ENCODE peak calls at places on chromosome 4, in four cellular contexts. A, X, Y and D are unnamed samples.

GRCh38 chr4:3204021-3204431 is 44.9 kb upstream of the MSANTD1 start:
- DNase-seq in A (no peak), Y (peak; percentile 49), X (no peak), D (no peak)

GRCh38 chr4:84708406-84709135 is 125.6 kb downstream of the CDS1 start:
- DNase-seq in A (no peak), Y (no peak), X (no peak), D (no peak)

GRCh38 chr4:26074672-26075071 is 160.7 kb downstream of the SMIM20 start:
- DNase-seq in A (no peak), X (no peak), Y (no peak), D (peak; percentile 66)

GRCh38 chr4:6235012-6235411 is 34.6 kb upstream of the WFS1 start:
- DNase-seq in A (no peak), X (no peak), Y (no peak), D (no peak)

GRCh38 chr4:125070869-125071268 is 243.9 kb upstream of the FAT4 start:
- DNase-seq in Y (no peak), X (no peak), A (no peak), D (no peak)

GRCh38 chr4:3201718-3202702 is 46.9 kb upstream of the MSANTD1 start:
- DNase-seq in Y (peak; percentile 68), X (no peak), A (no peak), D (no peak)

GRCh38 chr4:109739547-109739946 is 9.7 kb upstream of the PLA2G12A start:
- DNase-seq in X (no peak), Y (no peak), A (no peak), D (no peak)

GRCh38 chr4:48653217-48654014 is 126.7 kb downstream of the FRYL start:
- DNase-seq in Y (peak; percentile 84), X (no peak), A (no peak), D (no peak)

GRCh38 chr4:7337196-7338058 is 97.3 kb downstream of the PSAPL1 start:
- DNase-seq in A (no peak), X (no peak), Y (no peak), D (no peak)

GRCh38 chr4:182978152-182978827 is 61.1 kb upstream of the DCTD start:
- DNase-seq in A (no peak), Y (peak; percentile 83), X (no peak), D (no peak)

GRCh38 chr4:186148335-186148975 is 42.9 kb upstream of the CYP4V2 start:
- DNase-seq in Y (no peak), X (no peak), A (no peak), D (no peak)

GRCh38 chr4:2962099-2962455 is 1.1 kb downstream of the NOP14 start:
- DNase-seq in X (no peak), A (no peak), Y (no peak), D (no peak)

GRCh38 chr4:144754562-144755410 is 108.8 kb downstream of the HHIP start:
- DNase-seq in X (no peak), A (no peak), Y (peak; percentile 89), D (no peak)

GRCh38 chr4:124167602-124168001 is 544.9 kb downstream of the ANKRD50 start:
- DNase-seq in X (no peak), Y (peak; percentile 38), A (no peak), D (no peak)

GRCh38 chr4:98603683-98604573 is 54.5 kb downstream of the TSPAN5 start:
- DNase-seq in X (no peak), A (no peak), Y (peak; percentile 92), D (no peak)

GRCh38 chr4:83771113-83771705 is 235.3 kb downstream of the GPAT3 start:
- DNase-seq in Y (peak; percentile 15), A (peak; percentile 54), X (no peak), D (no peak)

GRCh38 chr4:168662297-168662985 is 165.6 kb downstream of the PALLD start:
- DNase-seq in Y (no peak), X (no peak), A (no peak), D (no peak)

GRCh38 chr4:884259-884658 is 47.9 kb downstream of the GAK start:
- DNase-seq in A (no peak), X (no peak), Y (no peak), D (no peak)

DNA sequence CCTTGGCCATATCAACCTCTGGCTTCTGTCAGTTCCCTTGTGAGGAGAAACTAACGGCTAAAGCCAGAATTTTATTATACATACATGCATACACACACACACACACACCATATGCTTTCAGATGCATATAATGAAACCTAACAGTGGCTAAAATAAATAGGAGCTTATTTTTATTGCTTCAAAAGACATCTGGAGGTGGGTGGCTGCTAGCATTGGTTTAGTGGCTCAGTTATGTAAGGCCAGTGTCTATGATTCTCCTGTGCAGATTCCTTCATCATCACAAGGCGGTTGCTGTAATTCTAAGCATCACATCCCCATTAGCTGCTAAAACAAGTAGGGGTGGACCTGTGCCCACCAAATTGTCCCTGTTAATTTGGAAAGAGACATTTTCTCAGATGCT is 110.8 kb downstream of the MAPK10 start:
- DNase-seq in Y (no peak), A (no peak), X (no peak), D (no peak)
- H3K36me3 ChIP-seq in Y (no peaks in the 10 kb centered on the region), A (no peaks in the 10 kb centered on the region), X (no peaks in the 10 kb centered on the region), D (no peaks in the 10 kb centered on the region)

GRCh38 chr4:71773004-71773403 is 10.9 kb downstream of the GC start:
- DNase-seq in X (no peak), A (no peak), Y (no peak), D (no peak)

GRCh38 chr4:71774136-71774535 is 9.7 kb downstream of the GC start:
- DNase-seq in A (no peak), Y (no peak), X (no peak), D (no peak)

GRCh38 chr4:71769434-71769833 is 14.4 kb downstream of the GC start:
- DNase-seq in Y (no peak), X (no peak), A (no peak), D (no peak)

GRCh38 chr4:71772592-71772991 is 11.3 kb downstream of the GC start:
- DNase-seq in X (no peak), Y (no peak), A (no peak), D (no peak)

DNA sequence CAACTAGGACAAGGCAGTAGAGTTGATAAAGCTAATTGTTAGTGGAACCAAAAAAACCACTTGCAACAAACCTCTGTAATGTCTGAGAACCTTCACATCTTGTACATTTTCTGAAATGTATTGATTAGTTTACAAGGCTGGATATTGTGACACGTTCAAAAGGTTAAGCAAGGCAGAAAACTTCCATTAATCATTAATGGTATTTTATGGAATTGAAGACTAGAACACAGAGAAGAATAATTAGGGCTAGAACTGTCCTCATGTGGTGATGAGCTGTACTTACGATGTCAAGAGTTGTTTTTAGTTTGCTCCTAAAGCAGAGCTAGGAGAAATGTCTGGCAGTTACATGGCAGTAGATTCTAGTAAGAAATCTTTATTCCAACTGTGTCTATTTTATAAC is 12.3 kb downstream of the GC start:
- DNase-seq in X (no peak), Y (no peak), A (no peak), D (no peak)
- H3K4me1 ChIP-seq in X (no peaks in the 10 kb centered on the region), Y (no peaks in the 10 kb centered on the region), A (no peaks in the 10 kb centered on the region), D (no peaks in the 10 kb centered on the region)

GRCh38 chr4:8473920-8474590 is 33.5 kb downstream of the TRMT44 start:
- DNase-seq in Y (no peak), A (no peak), X (no peak), D (no peak)

GRCh38 chr4:8472689-8473197 is 32.2 kb downstream of the TRMT44 start:
- DNase-seq in A (no peak), X (no peak), Y (peak; percentile 96), D (peak; percentile 73)

GRCh38 chr4:8475751-8476575 is 35.4 kb downstream of the TRMT44 start:
- DNase-seq in X (no peak), A (no peak), Y (no peak), D (no peak)

GRCh38 chr4:8473198-8473919 is 32.8 kb downstream of the TRMT44 start:
- DNase-seq in Y (peak; percentile 20), A (no peak), X (no peak), D (peak; percentile 73)

DNA sequence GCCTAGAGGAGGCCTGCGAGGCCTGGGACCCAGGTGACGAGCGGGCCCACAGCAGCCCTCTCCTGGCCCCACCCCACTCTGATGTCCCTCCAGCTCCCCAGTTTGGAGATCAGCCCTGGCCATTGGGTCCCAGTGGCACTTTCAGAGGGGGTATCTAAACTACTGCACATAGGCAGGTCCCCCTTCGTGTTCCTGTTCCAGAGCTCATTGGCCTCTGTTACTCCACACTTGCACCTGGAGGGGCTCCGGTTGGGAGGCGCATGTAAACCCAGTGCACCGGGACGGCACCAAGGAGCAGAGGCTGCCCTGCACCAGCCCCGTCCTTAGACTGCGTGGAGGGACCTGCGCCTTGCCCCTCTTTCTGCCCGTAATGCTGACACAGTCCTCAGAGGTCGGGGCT is 34.3 kb downstream of the TRMT44 start:
- DNase-seq in Y (no peak), A (no peak), X (no peak), D (no peak)
- H3K4me3 ChIP-seq in Y (no peak overlapping the region), A (no peak overlapping the region), X (no peak overlapping the region), D (no peak overlapping the region)

GRCh38 chr4:118811832-118812231 is 24.1 kb downstream of the SEC24D start:
- DNase-seq in A (no peak), X (no peak), Y (no peak), D (no peak)

GRCh38 chr4:118801895-118802575 is 33.9 kb downstream of the SEC24D start:
- DNase-seq in X (no peak), A (no peak), Y (no peak), D (no peak)

GRCh38 chr4:118803253-118803652 is 32.7 kb downstream of the SEC24D start:
- DNase-seq in Y (no peak), A (no peak), X (no peak), D (no peak)

GRCh38 chr4:118811008-118811764 is 24.7 kb downstream of the SEC24D start:
- DNase-seq in A (no peak), X (no peak), Y (peak; percentile 84), D (no peak)

GRCh38 chr4:118807659-118808058 is 28.3 kb downstream of the SEC24D start:
- DNase-seq in Y (no peak), A (no peak), X (no peak), D (no peak)
- H3K36me3 ChIP-seq in Y (peaks cover 80% of the 10 kb centered on the region), A (no peaks in the 10 kb centered on the region), X (peaks cover 73% of the 10 kb centered on the region), D (peaks cover 44% of the 10 kb centered on the region)

GRCh38 chr4:19925516-19925915 is 326.2 kb upstream of the SLIT2 start:
- DNase-seq in Y (no peak), X (no peak), A (no peak), D (no peak)

GRCh38 chr4:19924761-19925160 is 326.9 kb upstream of the SLIT2 start:
- DNase-seq in Y (peak; percentile 9), X (no peak), A (no peak), D (no peak)

GRCh38 chr4:19936471-19936870 is 315.2 kb upstream of the SLIT2 start:
- DNase-seq in X (no peak), Y (peak; percentile 93), A (no peak), D (no peak)

GRCh38 chr4:19927381-19927780 is 324.3 kb upstream of the SLIT2 start:
- DNase-seq in X (no peak), A (no peak), Y (peak; percentile 38), D (no peak)

GRCh38 chr4:19930742-19931141 is 321.0 kb upstream of the SLIT2 start:
- DNase-seq in Y (peak; percentile 34), A (no peak), X (no peak), D (no peak)
- H3K4me1 ChIP-seq in Y (no peaks in the 10 kb centered on the region), A (no peaks in the 10 kb centered on the region), X (no peaks in the 10 kb centered on the region), D (no peaks in the 10 kb centered on the region)